ENCODE peak calls at places on chromosomes 13 and 19, in four cellular contexts. U, X, Q and G are unnamed samples.

GRCh38 chr13:52003551-52003950 is 7.7 kb downstream of the ATP7B start:
- DNase-seq in U (no peak), X (no peak), Q (no peak), G (no peak)

GRCh38 chr13:113776231-113777125 is 17.5 kb downstream of the TMEM255B start:
- DNase-seq in U (no peak), X (no peak), Q (no peak), G (no peak)

GRCh38 chr19:47280183-47280797 is 5.6 kb downstream of the INAFM1 start:
- DNase-seq in U (peak; percentile 79), X (peak; percentile 42), Q (no peak), G (peak; percentile 53)

GRCh38 chr19:40982594-40983101 is 8.4 kb upstream of the CYP2B6 start:
- DNase-seq in U (no peak), X (no peak), Q (no peak), G (no peak)

GRCh38 chr13:52010890-52011689 is at the start of gene ATP7B:
- DNase-seq in U (peak; percentile 35), X (peak; percentile 49), Q (no peak), G (peak; percentile 33)

GRCh38 chr19:30719991-30720329 is 347.8 kb downstream of the ZNF536 start:
- DNase-seq in U (no peak), X (no peak), Q (no peak), G (no peak)

GRCh38 chr13:72458701-72459100 is 268.7 kb downstream of the MZT1 start:
- DNase-seq in U (no peak), X (no peak), Q (no peak), G (no peak)

GRCh38 chr13:31864307-31864706 is 125.0 kb downstream of the RXFP2 start:
- DNase-seq in U (no peak), X (no peak), Q (no peak), G (no peak)

GRCh38 chr13:113722921-113723320 is 36.1 kb upstream of the TMEM255B start:
- DNase-seq in U (no peak), X (no peak), Q (no peak), G (no peak)

GRCh38 chr13:95643009-95643408 is 1.5 kb downstream of the DZIP1 start:
- DNase-seq in U (no peak), X (no peak), Q (no peak), G (no peak)

GRCh38 chr13:110103026-110103425 is 203.9 kb downstream of the COL4A1 start:
- DNase-seq in U (no peak), X (no peak), Q (no peak), G (no peak)

GRCh38 chr13:80957019-80957650 is 616.2 kb upstream of the SPRY2 start:
- DNase-seq in U (no peak), X (peak; percentile 6), Q (no peak), G (no peak)

GRCh38 chr13:23510979-23511735 is 59.1 kb upstream of the TNFRSF19 start:
- DNase-seq in U (peak; percentile 5), X (peak; percentile 62), Q (peak; percentile 62), G (peak; percentile 11)

GRCh38 chr19:22945560-22945959 is 57.4 kb downstream of the ZNF728 start:
- DNase-seq in U (peak; percentile 42), X (no peak), Q (no peak), G (peak; percentile 5)

GRCh38 chr19:14089662-14090508 is 666 bp downstream of the SAMD1 start:
- DNase-seq in U (peak; percentile 76), X (no peak), Q (no peak), G (peak; percentile 50)

GRCh38 chr13:110308377-110309158 is 1.5 kb downstream of the COL4A2 start:
- DNase-seq in U (no peak), X (no peak), Q (no peak), G (no peak)

GRCh38 chr19:49560358-49560900 is 19.9 kb downstream of the NOSIP start:
- DNase-seq in U (peak; percentile 47), X (no peak), Q (no peak), G (no peak)

GRCh38 chr13:66071018-66071417 is 1159.1 kb downstream of the PCDH9 start:
- DNase-seq in U (peak; percentile 36), X (no peak), Q (no peak), G (no peak)

DNA sequence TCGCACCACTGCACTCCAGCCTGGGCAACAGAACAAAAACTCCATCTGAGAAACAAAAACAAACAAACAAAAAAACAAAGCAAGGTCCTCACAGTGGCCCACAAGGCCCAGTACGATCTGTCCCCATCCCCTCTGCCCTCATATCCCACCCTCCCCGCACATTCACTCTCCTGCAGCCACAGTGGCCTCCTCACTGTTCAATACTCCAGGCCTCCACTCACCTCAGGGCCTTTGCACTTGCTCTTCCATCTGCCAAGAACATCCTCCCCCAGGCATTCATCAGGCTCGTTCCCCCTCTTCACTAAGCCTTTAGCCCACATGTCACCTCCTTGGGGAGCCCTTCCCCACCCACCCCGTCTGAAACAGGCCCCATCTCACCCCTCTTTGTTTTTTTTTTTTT is 4.6 kb downstream of the TMEM143 start:
- DNase-seq in U (no peak), X (no peak), Q (no peak), G (no peak)
- TF ChIP-seq TARDBP in U (no peak), X (no peak), Q (no peak), G (no peak)

GRCh38 chr13:89380101-89380500 is 1708.9 kb downstream of the SLITRK5 start:
- DNase-seq in U (no peak), X (peak; percentile 1), Q (no peak), G (no peak)
- TF ChIP-seq BHLHE40 in U (no peak), X (no peak), Q (no peak), G (no peak)

GRCh38 chr19:10422846-10423245 is 2.5 kb downstream of the PDE4A start:
- DNase-seq in U (no peak), X (no peak), Q (no peak), G (no peak)
- TF ChIP-seq TARDBP in U (no peak), X (no peak), Q (no peak), G (no peak)

GRCh38 chr13:93521307-93521706 is 294.7 kb downstream of the GPC6 start:
- DNase-seq in U (no peak), X (no peak), Q (no peak), G (no peak)

GRCh38 chr13:93525087-93525486 is 298.5 kb downstream of the GPC6 start:
- DNase-seq in U (no peak), X (no peak), Q (no peak), G (no peak)

GRCh38 chr13:93517658-93518057 is 291.1 kb downstream of the GPC6 start:
- DNase-seq in U (no peak), X (no peak), Q (no peak), G (no peak)

DNA sequence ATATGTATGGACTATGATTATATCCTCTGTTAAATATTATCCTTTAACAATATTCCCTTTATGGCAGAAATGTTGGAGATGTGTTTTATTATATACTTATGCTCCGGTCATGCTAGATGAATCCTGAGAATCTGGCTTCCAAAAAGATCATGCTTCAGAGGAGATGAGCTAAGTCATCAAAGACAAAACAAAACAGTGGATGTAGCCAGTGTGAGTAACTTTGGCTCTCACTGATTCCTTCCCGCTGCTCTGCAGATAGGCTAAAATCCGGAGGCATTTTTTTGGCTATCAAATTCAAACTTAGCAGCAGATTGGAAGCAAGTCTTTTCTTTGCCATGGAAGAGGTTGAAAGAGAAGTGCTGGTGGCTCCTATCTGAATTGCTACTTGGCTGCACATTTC is 295.9 kb downstream of the GPC6 start:
- DNase-seq in U (no peak), X (no peak), Q (no peak), G (no peak)
- TF ChIP-seq BHLHE40 in U (no peak), X (no peak), Q (no peak), G (no peak)

GRCh38 chr13:53138369-53139036 is 109.9 kb downstream of the OLFM4 start:
- DNase-seq in U (no peak), X (no peak), Q (no peak), G (no peak)
- TF ChIP-seq TARDBP in U (no peak), X (no peak), Q (no peak), G (no peak)

DNA sequence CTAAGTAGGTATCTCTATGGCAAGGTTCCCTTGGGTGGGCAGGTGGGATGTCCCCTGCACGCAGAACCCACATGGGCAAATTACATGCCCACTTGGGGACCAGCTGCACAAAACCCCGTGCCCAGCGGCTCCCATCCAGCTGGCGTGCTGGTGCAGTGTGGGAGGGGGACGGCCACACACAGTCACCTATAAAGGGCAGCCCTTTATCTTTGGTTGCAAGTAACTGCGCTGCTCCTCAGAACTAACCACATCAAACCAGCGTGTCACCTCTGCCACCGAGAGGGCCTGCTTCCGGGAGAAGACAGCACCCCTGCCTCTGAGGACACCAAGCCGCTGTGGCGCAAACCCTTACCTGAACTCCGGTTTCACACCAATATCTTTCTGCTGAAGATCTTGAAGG is 32.2 kb downstream of the ANKRD27 start:
- DNase-seq in U (no peak), X (no peak), Q (no peak), G (no peak)
- TF ChIP-seq BHLHE40 in U (no peak), X (no peak), Q (no peak), G (no peak)

DNA sequence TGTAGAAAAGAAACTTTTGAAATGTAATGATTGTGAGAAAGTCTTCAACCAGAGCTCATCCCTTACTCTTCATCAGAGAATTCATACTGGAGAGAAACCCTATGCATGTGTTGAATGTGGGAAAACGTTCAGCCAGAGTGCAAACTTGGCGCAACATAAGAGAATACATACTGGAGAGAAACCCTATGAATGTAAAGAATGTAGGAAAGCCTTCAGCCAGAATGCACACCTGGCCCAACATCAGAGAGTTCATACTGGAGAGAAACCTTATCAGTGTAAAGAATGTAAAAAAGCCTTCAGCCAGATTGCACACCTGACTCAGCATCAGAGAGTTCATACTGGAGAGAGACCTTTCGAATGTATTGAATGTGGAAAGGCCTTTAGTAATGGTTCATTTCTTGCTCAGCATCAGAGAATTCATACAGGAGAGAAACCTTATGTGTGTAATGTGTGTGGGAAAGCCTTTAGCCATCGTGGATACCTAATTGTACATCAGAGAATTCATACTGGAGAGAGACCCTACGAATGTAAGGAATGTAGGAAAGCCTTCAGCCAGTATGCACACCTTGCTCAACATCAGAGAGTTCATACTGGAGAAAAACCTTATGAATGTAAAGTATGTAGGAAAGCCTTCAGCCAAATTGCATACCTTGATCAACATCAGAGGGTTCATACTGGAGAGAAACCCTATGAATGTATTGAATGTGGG is 19.3 kb downstream of the ZNF583 start:
- DNase-seq in U (no peak), X (no peak), Q (no peak), G (no peak)
- TF ChIP-seq TARDBP in U (no peak), X (no peak), Q (no peak), G (no peak)

DNA sequence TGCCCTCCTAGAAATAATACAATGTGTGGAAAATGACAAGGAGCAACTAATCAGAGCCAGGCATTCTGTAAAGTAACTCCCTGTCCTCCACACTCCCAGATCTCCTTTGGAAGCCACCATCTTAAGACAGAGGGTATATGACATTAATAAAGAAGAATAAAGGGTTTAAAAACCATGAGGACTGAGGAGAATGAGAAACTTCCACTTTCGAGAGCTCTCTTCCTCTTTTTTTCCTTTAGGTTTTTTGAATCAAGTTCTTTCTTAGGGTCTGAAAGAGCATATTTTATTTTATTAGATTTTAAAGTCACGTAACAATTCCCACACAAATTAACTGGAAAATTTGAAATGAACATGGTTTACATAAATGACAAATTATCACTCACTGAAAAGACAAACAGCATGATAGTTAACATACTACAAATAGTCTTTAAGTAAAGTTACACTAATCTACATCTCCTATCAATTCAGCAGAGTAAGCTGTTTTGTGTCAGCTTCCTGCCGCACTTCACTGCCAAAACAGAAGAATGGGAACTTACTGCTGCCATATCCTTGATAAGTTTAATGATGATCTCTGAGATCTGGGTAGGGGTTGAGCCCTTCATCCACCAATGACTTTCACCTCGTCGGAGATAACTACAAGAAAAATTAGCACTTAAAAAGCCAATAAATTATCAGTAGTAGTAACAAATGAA is 38.6 kb upstream of the FBXL3 start:
- DNase-seq in U (no peak), X (no peak), Q (no peak), G (no peak)
- TF ChIP-seq BHLHE40 in U (no peak), X (no peak), Q (no peak), G (no peak)